ENCODE peak calls at places on chromosomes 1 and 21, in four cellular contexts. S is mesenchymal stem cell; Q is heart right ventricle; H is CD8-positive, alpha-beta T cell. G is an unnamed sample. For H3K36me3 and H3K9me3, the result is how much of the 10 kb centered on the place peaks cover.

GRCh38 chr1:7827134-7827955 is 25.5 kb downstream of the UTS2 start:
- DNase-seq in S (no peak), Q (no peak), H (peak), G (no peak)

GRCh38 chr1:91809267-91809666 is 76.7 kb downstream of the TGFBR3 start:
- DNase-seq in S (peak), Q (no peak), H (no peak), G (no peak)

GRCh38 chr1:46310321-46310720 is 6.8 kb downstream of the UQCRH start:
- DNase-seq in S (no peak), Q (no peak), H (no peak), G (no peak)

GRCh38 chr21:44267655-44268142 is 6.0 kb upstream of the DNMT3L start:
- DNase-seq in S (no peak), Q (no peak), H (peak), G (no peak)

GRCh38 chr1:58722414-58722813 is 22.6 kb upstream of the MYSM1 start:
- DNase-seq in S (no peak), Q (no peak), H (no peak), G (no peak)

GRCh38 chr1:70134148-70134547 is 71.2 kb downstream of the LRRC40 start:
- DNase-seq in S (peak), Q (no peak), H (no peak), G (no peak)

GRCh38 chr1:248622491-248623106 is 12.3 kb downstream of the OR2T11 start:
- DNase-seq in S (no peak), Q (no peak), H (no peak), G (no peak)

GRCh38 chr1:61426884-61427283 is 298.1 kb downstream of the TM2D1 start:
- DNase-seq in S (no peak), Q (no peak), H (no peak), G (no peak)

GRCh38 chr1:205199090-205199930 is 12.2 kb downstream of the DSTYK start:
- DNase-seq in S (no peak), Q (no peak), H (no peak), G (peak)

GRCh38 chr1:15151377-15151806 is 2.2 kb upstream of the TMEM51 start:
- DNase-seq in S (no peak), Q (no peak), H (no peak), G (no peak)

GRCh38 chr1:205355054-205355453 is 1.7 kb downstream of the KLHDC8A start:
- DNase-seq in S (no peak), Q (no peak), H (no peak), G (peak)

GRCh38 chr1:4797429-4797828 is 143.0 kb downstream of the AJAP1 start:
- DNase-seq in S (no peak), Q (no peak), H (no peak), G (no peak)

GRCh38 chr21:45509566-45510465 is 32.4 kb downstream of the SLC19A1 start:
- DNase-seq in S (no peak), Q (peak), H (no peak), G (no peak)

GRCh38 chr21:42456457-42456856 is 39.6 kb downstream of the RSPH1 start:
- DNase-seq in S (no peak), Q (no peak), H (peak), G (no peak)

GRCh38 chr1:95467036-95467435 is 233.0 kb downstream of the RWDD3 start:
- DNase-seq in S (no peak), Q (no peak), H (no peak), G (no peak)

GRCh38 chr1:115134850-115135484 is 45.7 kb upstream of the TSPAN2 start:
- DNase-seq in S (peak), Q (no peak), H (no peak), G (peak)

GRCh38 chr1:26044971-26045711 is 777 bp downstream of the SLC30A2 start:
- DNase-seq in S (no peak), Q (no peak), H (no peak), G (no peak)

GRCh38 chr1:55140546-55140983 is 74.6 kb downstream of the USP24 start:
- DNase-seq in S (peak), Q (no peak), H (peak), G (peak)

GRCh38 chr1:35573198-35573775 is at the start of gene TFAP2E:
- DNase-seq in S (peak), Q (no peak), H (no peak), G (peak)

GRCh38 chr1:147676306-147677085 is 6.2 kb upstream of the ACP6 start:
- DNase-seq in S (peak), Q (no peak), H (no peak), G (no peak)

GRCh38 chr1:101797722-101798121 is 199.0 kb downstream of the OLFM3 start:
- DNase-seq in S (no peak), Q (no peak), H (no peak), G (no peak)

GRCh38 chr1:33257759-33258712 is 1.7 kb downstream of the ZNF362 start:
- DNase-seq in S (no peak), Q (no peak), H (no peak), G (no peak)

GRCh38 chr1:200118779-200119505 is 91.4 kb downstream of the NR5A2 start:
- DNase-seq in S (no peak), Q (no peak), H (no peak), G (no peak)

GRCh38 chr1:204929487-204930185 is 59.0 kb downstream of the NFASC start:
- DNase-seq in S (no peak), Q (no peak), H (no peak), G (no peak)

GRCh38 chr1:235060607-235061470 is 67.8 kb downstream of the TOMM20 start:
- DNase-seq in S (no peak), Q (no peak), H (no peak), G (no peak)

GRCh38 chr1:223667484-223668182 is 2.1 kb upstream of the CAPN8 start:
- DNase-seq in S (peak), Q (no peak), H (no peak), G (peak)

GRCh38 chr1:40438391-40439015 is 11.8 kb upstream of the ZFP69B start:
- DNase-seq in S (peak), Q (no peak), H (peak), G (no peak)

GRCh38 chr1:116127848-116128540 is 16.8 kb downstream of the MAB21L3 start:
- DNase-seq in S (no peak), Q (no peak), H (no peak), G (no peak)

GRCh38 chr1:63893976-63894375 is 120.2 kb downstream of the ROR1 start:
- DNase-seq in S (no peak), Q (no peak), H (no peak), G (no peak)

GRCh38 chr1:169103443-169103842 is 3.0 kb upstream of the ATP1B1 start:
- DNase-seq in S (no peak), Q (no peak), H (no peak), G (no peak)

GRCh38 chr1:9615316-9616063 is 26.8 kb downstream of the TMEM201 start:
- DNase-seq in S (peak), Q (no peak), H (peak), G (peak)

GRCh38 chr1:172452536-172453159 is 8.8 kb upstream of the PIGC start:
- DNase-seq in S (no peak), Q (no peak), H (no peak), G (no peak)

GRCh38 chr1:244461254-244462071 is at the start of gene CATSPERE:
- DNase-seq in S (peak), Q (peak), H (peak), G (peak)

GRCh38 chr21:33246506-33246905 is 16.8 kb downstream of the IFNAR2 start:
- DNase-seq in S (no peak), Q (no peak), H (no peak), G (no peak)

GRCh38 chr21:33245289-33245918 is 15.7 kb downstream of the IFNAR2 start:
- DNase-seq in S (no peak), Q (no peak), H (no peak), G (no peak)

GRCh38 chr21:33246963-33247362 is 17.2 kb downstream of the IFNAR2 start:
- DNase-seq in S (no peak), Q (no peak), H (peak), G (no peak)

GRCh38 chr21:33244781-33245105 is 15.0 kb downstream of the IFNAR2 start:
- DNase-seq in S (no peak), Q (no peak), H (no peak), G (no peak)

GRCh38 chr21:33247596-33247995 is 17.9 kb downstream of the IFNAR2 start:
- DNase-seq in S (no peak), Q (no peak), H (no peak), G (no peak)
- H3K36me3 ChIP-seq in S (half or more), Q (under half), H (half or more), G (under half)

GRCh38 chr21:18673789-18674188 is 270.2 kb upstream of the TMPRSS15 start:
- DNase-seq in S (no peak), Q (no peak), H (no peak), G (no peak)

DNA sequence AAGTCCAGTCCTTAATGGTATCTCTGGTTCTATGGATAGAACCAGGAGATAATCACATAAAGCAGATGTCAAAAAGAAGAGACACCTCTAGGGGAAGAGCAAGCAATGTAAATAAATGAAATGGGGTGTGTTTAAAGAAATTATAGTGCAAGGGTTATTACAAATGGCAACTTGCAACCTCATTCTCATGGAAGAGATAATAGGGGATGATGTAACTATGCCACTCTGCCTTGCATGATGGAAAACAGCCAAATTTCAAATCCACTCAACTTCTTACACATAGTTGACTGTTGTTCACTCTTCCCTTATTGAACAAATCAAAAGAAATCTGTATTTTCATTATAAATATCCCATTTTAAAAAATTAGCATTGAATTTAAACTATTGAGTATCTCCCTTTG is 274.0 kb upstream of the TMPRSS15 start:
- DNase-seq in S (no peak), Q (no peak), H (no peak), G (no peak)
- H3K9me3 ChIP-seq in S (under half), Q (under half), H (under half), G (under half)

DNA sequence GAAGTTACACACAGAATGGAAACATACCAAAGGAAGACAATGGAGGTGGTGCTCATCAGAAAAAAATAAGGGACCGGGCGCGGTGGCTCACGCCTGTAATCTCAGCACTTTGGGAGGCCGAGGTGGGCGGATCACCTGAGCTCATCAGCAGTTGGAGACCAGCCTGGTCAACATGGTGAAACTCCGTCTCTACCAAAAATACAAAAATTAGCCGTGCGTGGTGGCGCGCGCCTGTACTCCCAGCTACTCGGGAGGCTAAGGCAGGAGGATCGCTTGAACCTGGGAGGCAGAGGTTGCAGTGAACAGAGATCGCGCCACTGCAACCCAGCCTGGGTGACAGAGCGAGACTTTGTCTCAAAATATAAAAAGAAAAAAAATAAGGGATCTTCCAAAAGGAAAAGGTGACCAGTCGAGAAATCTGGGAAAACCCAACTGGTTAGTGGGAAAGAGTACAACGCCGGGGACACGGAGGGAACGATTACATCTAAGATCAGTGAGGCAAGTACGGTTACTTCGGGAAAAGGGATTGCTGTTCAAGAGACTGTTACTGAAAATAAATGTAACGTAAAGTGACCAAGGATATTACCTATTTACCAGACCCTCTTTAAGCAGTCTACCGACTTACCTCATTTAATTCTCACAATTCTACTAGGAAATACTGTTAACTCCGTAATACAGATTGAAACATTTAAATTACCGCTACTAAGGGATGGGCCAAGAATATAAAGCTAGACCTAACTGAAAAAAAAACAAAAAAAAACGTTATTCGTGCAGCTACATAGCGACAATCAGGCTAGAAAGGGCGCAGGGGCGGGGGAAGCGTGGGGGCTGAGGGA is 822 bp downstream of the CCT3 start:
- DNase-seq in S (peak), Q (peak), H (no peak), G (peak)
- H3K36me3 ChIP-seq in S (under half), Q (under half), H (under half), G (under half)

GRCh38 chr1:2811526-2811905 is 10.0 kb upstream of the TTC34 start:
- DNase-seq in S (no peak), Q (no peak), H (no peak), G (no peak)

GRCh38 chr1:2809656-2810055 is 8.2 kb upstream of the TTC34 start:
- DNase-seq in S (no peak), Q (no peak), H (no peak), G (no peak)

GRCh38 chr1:2810899-2811525 is 9.5 kb upstream of the TTC34 start:
- DNase-seq in S (no peak), Q (no peak), H (no peak), G (no peak)

GRCh38 chr1:2808831-2809605 is 7.5 kb upstream of the TTC34 start:
- DNase-seq in S (no peak), Q (no peak), H (no peak), G (no peak)

DNA sequence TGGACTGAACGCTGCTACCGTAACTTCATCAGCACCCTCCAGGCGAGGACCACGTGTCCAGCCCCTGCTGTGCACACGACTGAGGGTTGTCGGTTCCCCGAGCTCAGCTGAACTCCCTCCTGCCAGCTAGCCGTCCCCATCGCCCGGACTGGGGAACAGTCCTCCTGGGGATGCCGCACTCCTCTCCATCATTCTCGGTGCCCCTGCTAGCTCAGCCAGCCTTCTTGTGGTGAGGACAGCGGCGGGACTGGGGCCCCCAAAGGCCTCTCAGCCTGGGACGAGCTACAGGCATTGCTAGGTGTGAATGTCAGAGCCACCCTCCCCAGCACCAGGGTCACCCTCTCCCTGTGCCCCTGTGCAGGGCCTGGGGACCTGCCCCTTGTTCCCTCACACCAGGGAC is 8.8 kb upstream of the TTC34 start:
- DNase-seq in S (no peak), Q (no peak), H (no peak), G (no peak)
- H3K9me3 ChIP-seq in S (under half), Q (under half), H (under half), G (under half)

GRCh38 chr1:23505851-23506250 is 21.9 kb upstream of the ASAP3 start:
- DNase-seq in S (no peak), Q (no peak), H (no peak), G (no peak)
- H3K36me3 ChIP-seq in S (under half), Q (under half), H (under half), G (under half)

G was measured in MG63.